ENCODE peak calls at places on chromosomes 4 and X, in ten cellular contexts. Z is GM23338, E is transverse colon, W is thoracic aorta, T is AG04450, A is ovary, V is cardiac muscle cell, M is mucosa of descending colon, P is suprapubic skin, U is cardiac fibroblast. D is an unnamed sample.

GRCh38 chrX:103517246-103517645 is 2.0 kb downstream of the RAB40A start:
- DNase-seq in Z (no peak), E (no peak), W (no peak), T (no peak), A (no peak), V (peak), M (no peak), P (no peak), U (peak), D (no peak)

GRCh38 chr4:6030679-6031078 is 12.4 kb upstream of the C4orf50 start:
- DNase-seq in Z (no peak), E (no peak), W (no peak), T (no peak), A (no peak), V (no peak), M (no peak), P (no peak), U (no peak), D (no peak)

GRCh38 chr4:48664938-48665337 is 115.1 kb downstream of the FRYL start:
- DNase-seq in Z (no peak), E (no peak), W (no peak), T (no peak), A (no peak), V (no peak), M (no peak), P (no peak), U (no peak), D (no peak)

GRCh38 chr4:4541040-4541631 is 712 bp downstream of the STX18 start:
- DNase-seq in Z (no peak), E (peak), W (no peak), T (no peak), A (no peak), V (peak), M (no peak), P (no peak), U (peak), D (no peak)

GRCh38 chrX:96394566-96394965 is 290.1 kb upstream of the DIAPH2 start:
- DNase-seq in Z (no peak), E (no peak), W (no peak), T (no peak), A (no peak), V (no peak), M (no peak), P (no peak), U (no peak), D (no peak)

GRCh38 chr4:113450681-113451080 is 310.9 kb downstream of the CAMK2D start:
- DNase-seq in Z (no peak), E (no peak), W (no peak), T (no peak), A (no peak), V (no peak), M (no peak), P (no peak), U (no peak), D (no peak)

GRCh38 chrX:34875204-34875603 is 67.4 kb upstream of the FAM47B start:
- DNase-seq in Z (no peak), E (no peak), W (no peak), T (peak), A (no peak), V (peak), M (no peak), P (no peak), U (peak), D (peak)

GRCh38 chr4:76515975-76516853 is 81.2 kb downstream of the SHROOM3 start:
- DNase-seq in Z (no peak), E (no peak), W (no peak), T (no peak), A (no peak), V (no peak), M (no peak), P (no peak), U (peak), D (no peak)

GRCh38 chrX:1111543-1112300 is 100.7 kb downstream of the CRLF2 start:
- DNase-seq in Z (peak), E (no peak), W (no peak), T (no peak), A (no peak), V (no peak), M (no peak), P (no peak), U (no peak), D (no peak)

GRCh38 chr4:23773884-23774636 is 115.8 kb downstream of the PPARGC1A start:
- DNase-seq in Z (peak), E (no peak), W (no peak), T (no peak), A (no peak), V (no peak), M (no peak), P (no peak), U (no peak), D (no peak)

GRCh38 chr4:135434936-135435335 is 1233.3 kb upstream of the PABPC4L start:
- DNase-seq in Z (no peak), E (no peak), W (no peak), T (no peak), A (no peak), V (no peak), M (no peak), P (no peak), U (no peak), D (no peak)

GRCh38 chr4:158170691-158171455 is 2.0 kb downstream of the GASK1B start:
- DNase-seq in Z (peak), E (peak), W (peak), T (no peak), A (peak), V (peak), M (peak), P (peak), U (peak), D (no peak)

GRCh38 chrX:115372026-115372610 is 82.6 kb downstream of the LUZP4 start:
- DNase-seq in Z (peak), E (no peak), W (no peak), T (no peak), A (no peak), V (peak), M (no peak), P (no peak), U (peak), D (no peak)

GRCh38 chr4:96525901-96526300 is 686.0 kb downstream of the PDHA2 start:
- DNase-seq in Z (no peak), E (no peak), W (no peak), T (no peak), A (no peak), V (peak), M (no peak), P (no peak), U (no peak), D (no peak)

GRCh38 chr4:15457401-15458201 is 12.1 kb upstream of the CC2D2A start:
- DNase-seq in Z (peak), E (no peak), W (no peak), T (no peak), A (no peak), V (peak), M (no peak), P (no peak), U (peak), D (no peak)

GRCh38 chr4:95232358-95233156 is 316.2 kb downstream of the UNC5C start:
- DNase-seq in Z (no peak), E (no peak), W (no peak), T (no peak), A (no peak), V (no peak), M (no peak), P (no peak), U (no peak), D (no peak)

GRCh38 chr4:2793920-2794706 is 1.2 kb downstream of the SH3BP2 start:
- DNase-seq in Z (no peak), E (peak), W (no peak), T (no peak), A (peak), V (peak), M (peak), P (peak), U (peak), D (no peak)

DNA sequence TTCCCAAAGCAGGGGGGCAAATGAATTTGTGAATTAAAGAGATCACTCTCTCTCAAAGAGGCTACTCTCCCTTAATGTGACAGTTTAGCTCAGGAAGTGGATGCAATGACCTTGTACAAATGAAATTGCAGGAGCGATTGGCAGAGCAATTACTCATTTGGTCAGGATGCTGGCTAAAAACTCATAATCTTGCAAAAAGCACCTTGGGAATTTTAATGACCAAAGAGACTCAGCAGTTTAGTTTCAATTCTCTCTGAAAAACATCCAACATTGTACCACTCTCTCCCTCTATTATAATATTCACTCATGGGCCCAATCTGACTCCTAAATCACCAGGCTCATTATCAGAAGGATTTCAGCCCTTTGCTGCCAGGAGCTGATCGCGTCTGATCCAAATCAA is 26.1 kb downstream of the PDGFC start:
- DNase-seq in Z (no peak), E (no peak), W (no peak), T (no peak), A (no peak), V (no peak), M (no peak), P (no peak), U (peak), D (no peak)
- H3K4me3 ChIP-seq in Z (no peak), E (no peak), W (peak), T (no peak), A (no peak), V (no peak), M (no peak), P (no peak), U (no peak), D (peak)

GRCh38 chr4:84171871-84172270 is 327.2 kb downstream of the NKX6-1 start:
- DNase-seq in Z (no peak), E (no peak), W (no peak), T (no peak), A (no peak), V (no peak), M (no peak), P (no peak), U (no peak), D (no peak)
- H3K4me3 ChIP-seq in Z (no peak), E (no peak), W (no peak), T (no peak), A (no peak), V (no peak), M (no peak), P (no peak), U (no peak), D (no peak)

GRCh38 chrX:153905481-153906095 is 1.1 kb downstream of the AVPR2 start:
- DNase-seq in Z (no peak), E (no peak), W (no peak), T (no peak), A (no peak), V (no peak), M (no peak), P (no peak), U (no peak), D (no peak)
- H3K4me3 ChIP-seq in Z (no peak), E (no peak), W (no peak), T (no peak), A (no peak), V (no peak), M (no peak), P (peak), U (no peak), D (no peak)

GRCh38 chr4:70743728-70744127 is 22.0 kb downstream of the RUFY3 start:
- DNase-seq in Z (no peak), E (no peak), W (no peak), T (no peak), A (no peak), V (no peak), M (no peak), P (no peak), U (peak), D (no peak)

GRCh38 chr4:70741872-70742271 is 20.1 kb downstream of the RUFY3 start:
- DNase-seq in Z (no peak), E (no peak), W (no peak), T (no peak), A (no peak), V (peak), M (no peak), P (no peak), U (peak), D (no peak)

GRCh38 chr4:70749313-70749712 is 27.5 kb downstream of the RUFY3 start:
- DNase-seq in Z (no peak), E (no peak), W (no peak), T (no peak), A (no peak), V (no peak), M (no peak), P (no peak), U (peak), D (no peak)

GRCh38 chr4:70747874-70748273 is 26.1 kb downstream of the RUFY3 start:
- DNase-seq in Z (no peak), E (no peak), W (no peak), T (no peak), A (no peak), V (peak), M (no peak), P (no peak), U (peak), D (no peak)

GRCh38 chr4:70746179-70746839 is 24.5 kb downstream of the RUFY3 start:
- DNase-seq in Z (no peak), E (no peak), W (no peak), T (no peak), A (no peak), V (peak), M (no peak), P (no peak), U (peak), D (peak)
- H3K4me3 ChIP-seq in Z (no peak), E (no peak), W (no peak), T (no peak), A (no peak), V (no peak), M (no peak), P (no peak), U (no peak), D (no peak)

DNA sequence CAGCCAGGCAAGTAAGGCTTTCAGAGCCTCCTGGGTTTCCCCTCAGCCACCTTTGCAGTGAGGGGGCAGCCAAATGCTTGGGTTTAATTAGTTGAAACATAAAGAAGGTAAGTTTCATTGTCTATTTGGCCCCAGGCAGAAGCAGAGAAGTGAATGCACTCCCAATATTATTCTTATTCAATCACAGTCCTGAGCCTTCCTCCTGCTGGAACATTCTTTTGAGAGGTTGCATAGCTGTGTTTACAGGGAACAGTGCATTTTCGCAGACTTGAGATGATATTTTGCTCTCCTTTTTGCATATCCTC is 13.9 kb downstream of the SLC2A9 start:
- DNase-seq in Z (no peak), E (no peak), W (no peak), T (no peak), A (no peak), V (no peak), M (no peak), P (no peak), U (no peak), D (no peak)
- H3K4me3 ChIP-seq in Z (no peak), E (no peak), W (no peak), T (no peak), A (no peak), V (no peak), M (no peak), P (no peak), U (no peak), D (no peak)

GRCh38 chrX:137236837-137237236 is 203.0 kb upstream of the GPR101 start:
- DNase-seq in Z (no peak), E (no peak), W (no peak), T (no peak), A (no peak), V (no peak), M (no peak), P (no peak), U (no peak), D (no peak)

GRCh38 chrX:137234651-137235402 is 201.0 kb upstream of the GPR101 start:
- DNase-seq in Z (no peak), E (no peak), W (no peak), T (no peak), A (no peak), V (no peak), M (no peak), P (no peak), U (no peak), D (no peak)

DNA sequence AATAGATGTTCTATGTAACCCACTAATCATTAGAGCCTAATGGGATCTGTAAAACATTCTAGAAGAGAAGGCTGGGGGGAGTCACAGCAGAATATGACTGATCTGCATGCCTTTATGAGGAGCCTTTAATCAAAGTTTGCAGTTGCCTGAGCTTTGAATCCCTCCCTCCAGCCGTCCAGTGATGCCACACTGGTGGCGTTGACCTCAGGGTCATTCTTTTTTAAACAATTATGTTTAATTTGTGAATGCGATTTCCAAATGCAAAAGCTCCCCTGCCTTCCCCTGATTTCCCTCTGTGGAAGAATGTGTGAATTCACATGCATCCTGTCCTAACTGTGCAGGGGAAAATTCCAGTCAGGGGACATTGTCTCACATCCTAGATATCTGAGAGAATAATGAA is 199.7 kb upstream of the GPR101 start:
- DNase-seq in Z (no peak), E (no peak), W (no peak), T (no peak), A (no peak), V (no peak), M (no peak), P (no peak), U (no peak), D (no peak)
- H3K4me3 ChIP-seq in Z (no peak), E (no peak), W (no peak), T (no peak), A (no peak), V (no peak), M (no peak), P (no peak), U (no peak), D (no peak)

GRCh38 chrX:64580605-64581004 is 185.4 kb upstream of the MTMR8 start:
- DNase-seq in Z (no peak), E (no peak), W (no peak), T (no peak), A (no peak), V (no peak), M (no peak), P (no peak), U (no peak), D (no peak)
- H3K4me3 ChIP-seq in Z (no peak), E (no peak), W (no peak), T (no peak), A (no peak), V (no peak), M (no peak), P (no peak), U (no peak), D (no peak)

GRCh38 chrX:55450259-55450658 is 1.7 kb upstream of the MAGEH1 start:
- DNase-seq in Z (peak), E (no peak), W (no peak), T (no peak), A (no peak), V (peak), M (no peak), P (no peak), U (peak), D (peak)

GRCh38 chrX:55451990-55452824 is at the start of gene MAGEH1:
- DNase-seq in Z (peak), E (peak), W (peak), T (peak), A (peak), V (peak), M (peak), P (peak), U (peak), D (peak)

GRCh38 chrX:55452825-55453124 is 848 bp downstream of the MAGEH1 start:
- DNase-seq in Z (no peak), E (no peak), W (no peak), T (no peak), A (no peak), V (no peak), M (no peak), P (no peak), U (no peak), D (no peak)

GRCh38 chrX:55451626-55451989 is 319 bp upstream of the MAGEH1 start:
- DNase-seq in Z (no peak), E (no peak), W (no peak), T (no peak), A (peak), V (no peak), M (no peak), P (no peak), U (no peak), D (no peak)

DNA sequence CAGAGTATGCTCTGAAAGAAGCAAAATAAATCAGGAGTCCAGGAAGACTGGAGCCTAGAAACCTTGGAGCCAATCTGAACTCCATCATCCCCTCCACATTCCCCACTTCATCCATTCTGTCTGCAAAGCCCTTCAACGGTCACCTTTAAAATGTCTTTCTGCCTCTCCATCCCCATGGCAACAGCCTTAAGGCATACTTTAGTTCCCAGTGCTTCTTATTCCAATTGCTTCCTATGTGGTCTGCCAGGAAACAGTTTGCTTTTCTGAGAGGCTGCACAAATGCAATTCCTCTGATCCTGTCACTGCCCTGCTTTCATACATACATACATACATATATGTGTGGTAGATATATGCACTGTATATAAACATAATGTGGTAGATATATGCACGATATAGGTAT is 802 bp upstream of the MAGEH1 start:
- DNase-seq in Z (no peak), E (no peak), W (no peak), T (no peak), A (no peak), V (peak), M (no peak), P (no peak), U (no peak), D (no peak)
- H3K4me3 ChIP-seq in Z (peak), E (no peak), W (peak), T (peak), A (peak), V (no peak), M (no peak), P (peak), U (peak), D (peak)

DNA sequence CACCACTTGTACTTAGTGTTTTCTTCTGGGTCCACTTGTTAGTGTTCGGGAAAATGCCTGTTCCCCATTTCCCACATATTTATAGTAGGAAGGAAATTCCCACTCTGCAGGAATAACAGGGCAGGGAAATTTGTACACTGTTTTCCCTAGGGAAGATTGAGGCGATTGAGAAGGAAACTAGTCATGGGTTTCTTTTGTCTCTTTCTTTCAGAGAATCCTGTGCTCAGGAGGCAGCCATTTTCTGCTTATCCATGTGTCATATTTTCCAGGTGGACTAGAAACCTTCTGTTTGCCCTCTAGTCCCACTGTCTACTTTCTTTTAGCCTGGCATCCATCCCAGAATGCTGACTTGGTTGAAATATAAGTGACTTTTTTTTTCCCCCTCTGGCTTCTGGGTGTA is 299.1 kb upstream of the ANKRD50 start:
- DNase-seq in Z (no peak), E (no peak), W (no peak), T (no peak), A (no peak), V (peak), M (no peak), P (no peak), U (peak), D (no peak)
- H3K4me3 ChIP-seq in Z (no peak), E (no peak), W (no peak), T (no peak), A (no peak), V (no peak), M (no peak), P (no peak), U (no peak), D (no peak)

DNA sequence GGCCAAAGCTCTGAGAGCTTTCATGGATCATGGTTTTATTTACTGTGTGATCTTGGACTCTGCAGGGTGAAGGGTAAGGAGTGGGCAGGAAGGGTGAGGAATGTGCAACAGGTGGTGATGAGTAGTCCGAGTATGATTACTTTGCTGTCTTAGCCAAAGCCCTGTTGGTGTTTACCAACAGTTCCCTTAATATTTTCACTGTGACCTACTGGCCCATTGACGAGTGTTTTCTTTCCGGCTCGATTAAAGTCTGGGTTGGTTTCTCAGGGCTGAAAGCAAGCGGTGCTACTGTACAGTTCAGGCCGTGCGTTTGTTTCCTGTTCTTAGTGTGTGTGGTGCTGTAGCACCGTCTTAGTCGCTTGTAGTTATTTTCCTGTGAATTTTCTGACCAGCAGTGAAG is 2.6 kb downstream of the ARHGAP24 start:
- DNase-seq in Z (no peak), E (no peak), W (no peak), T (no peak), A (no peak), V (no peak), M (no peak), P (no peak), U (peak), D (peak)
- H3K4me3 ChIP-seq in Z (no peak), E (no peak), W (no peak), T (no peak), A (no peak), V (no peak), M (no peak), P (no peak), U (peak), D (peak)

D was measured in skeletal muscle cell.